ENCODE peak calls at places on chromosomes 2 and 18, in six cellular contexts. M is ovary, Q is HepG2, B is SK-N-SH, E is stomach, G is A549. L is an unnamed sample.

GRCh38 chr2:200640171-200640570 is 54.4 kb downstream of the AOX1 start:
- DNase-seq in M (no peak), Q (no peak), B (no peak), E (no peak), G (no peak), L (no peak)

GRCh38 chr2:228015741-228016140 is 144.3 kb downstream of the DAW1 start:
- DNase-seq in M (no peak), Q (no peak), B (no peak), E (no peak), G (no peak), L (no peak)

GRCh38 chr2:3154694-3155093 is 222.9 kb downstream of the EIPR1 start:
- DNase-seq in M (no peak), Q (no peak), B (no peak), E (no peak), G (no peak), L (no peak)

GRCh38 chr2:96937586-96937985 is 48.8 kb downstream of the FAM178B start:
- DNase-seq in M (no peak), Q (no peak), B (no peak), E (no peak), G (no peak), L (no peak)

GRCh38 chr2:226873826-226874225 is 38.0 kb downstream of the RHBDD1 start:
- DNase-seq in M (no peak), Q (no peak), B (no peak), E (no peak), G (no peak), L (no peak)

GRCh38 chr2:111694690-111695089 is 189.3 kb downstream of the ANAPC1 start:
- DNase-seq in M (no peak), Q (no peak), B (no peak), E (no peak), G (no peak), L (no peak)

GRCh38 chr18:51603551-51603950 is 406.1 kb upstream of the MEX3C start:
- DNase-seq in M (no peak), Q (no peak), B (no peak), E (no peak), G (no peak), L (no peak)

GRCh38 chr2:65452150-65452895 is 19.9 kb upstream of the SPRED2 start:
- DNase-seq in M (no peak), Q (no peak), B (no peak), E (no peak), G (no peak), L (no peak)

GRCh38 chr2:184685999-184686841 is 87.9 kb downstream of the ZNF804A start:
- DNase-seq in M (no peak), Q (no peak), B (no peak), E (no peak), G (no peak), L (no peak)

GRCh38 chr2:85807756-85808155 is 54.0 kb downstream of the ATOH8 start:
- DNase-seq in M (no peak), Q (no peak), B (no peak), E (no peak), G (no peak), L (no peak)

GRCh38 chr2:74481961-74482800 is 617 bp downstream of the CCDC142 start:
- DNase-seq in M (peak; percentile 56), Q (no peak), B (peak; percentile 75), E (no peak), G (no peak), L (peak; percentile 35)

GRCh38 chr2:157194844-157195243 is 62.7 kb upstream of the GALNT5 start:
- DNase-seq in M (no peak), Q (no peak), B (no peak), E (no peak), G (no peak), L (no peak)

GRCh38 chr2:132267372-132267771 is 105.6 kb upstream of the ANKRD30BL start:
- DNase-seq in M (no peak), Q (no peak), B (no peak), E (no peak), G (no peak), L (no peak)

GRCh38 chr2:128733450-128733849 is 414.8 kb upstream of the HS6ST1 start:
- DNase-seq in M (no peak), Q (no peak), B (peak; percentile 44), E (no peak), G (no peak), L (no peak)

GRCh38 chr18:48539406-48540328 is 836 bp downstream of the CTIF start:
- DNase-seq in M (peak; percentile 76), Q (no peak), B (peak; percentile 71), E (peak; percentile 32), G (peak; percentile 39), L (peak; percentile 45)

GRCh38 chr2:231939022-231939421 is 12.8 kb upstream of the NPPC start:
- DNase-seq in M (no peak), Q (no peak), B (no peak), E (no peak), G (no peak), L (no peak)
- TF ChIP-seq CTCF in M (no peak), Q (no peak), B (no peak), E (no peak), G (no peak), L (no peak)

GRCh38 chr2:206068207-206068606 is 17.8 kb downstream of the INO80D start:
- DNase-seq in M (no peak), Q (no peak), B (no peak), E (no peak), G (no peak), L (no peak)

GRCh38 chr2:206064077-206064476 is 21.9 kb downstream of the INO80D start:
- DNase-seq in M (no peak), Q (no peak), B (no peak), E (no peak), G (no peak), L (no peak)

GRCh38 chr2:206063635-206064034 is 22.3 kb downstream of the INO80D start:
- DNase-seq in M (no peak), Q (no peak), B (no peak), E (no peak), G (no peak), L (no peak)

GRCh38 chr2:206071832-206072231 is 14.1 kb downstream of the INO80D start:
- DNase-seq in M (no peak), Q (no peak), B (no peak), E (no peak), G (no peak), L (no peak)

GRCh38 chr2:206069417-206069816 is 16.6 kb downstream of the INO80D start:
- DNase-seq in M (no peak), Q (no peak), B (no peak), E (no peak), G (no peak), L (no peak)
- TF ChIP-seq EP300 in M (no peak), Q (no peak), B (no peak), E (no peak), G (no peak), L (no peak)

DNA sequence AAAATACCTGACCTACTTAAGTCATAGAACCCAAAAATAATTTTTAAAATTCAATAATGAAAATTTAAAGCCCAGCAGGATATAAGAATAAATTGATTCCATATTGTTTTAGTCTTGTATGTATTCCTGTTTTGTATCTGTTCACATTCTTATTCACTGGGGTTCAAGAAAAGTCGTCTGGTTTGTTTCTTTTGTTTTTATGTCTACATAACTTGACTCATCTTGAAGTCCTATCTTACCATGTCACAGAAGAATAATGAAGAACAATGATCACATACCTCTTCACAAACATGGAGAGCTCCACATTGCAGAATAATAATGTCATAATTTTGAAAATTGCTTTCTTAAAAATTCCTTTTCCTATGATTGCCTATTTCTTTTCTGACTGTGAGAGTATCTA is 43.4 kb upstream of the LRP1B start:
- DNase-seq in M (no peak), Q (no peak), B (no peak), E (no peak), G (no peak), L (no peak)
- H3K4me3 ChIP-seq in M (no peak overlapping the region), Q (no peak overlapping the region), B (no peak overlapping the region), E (no peak overlapping the region), G (no peak overlapping the region), L (no peak overlapping the region)

DNA sequence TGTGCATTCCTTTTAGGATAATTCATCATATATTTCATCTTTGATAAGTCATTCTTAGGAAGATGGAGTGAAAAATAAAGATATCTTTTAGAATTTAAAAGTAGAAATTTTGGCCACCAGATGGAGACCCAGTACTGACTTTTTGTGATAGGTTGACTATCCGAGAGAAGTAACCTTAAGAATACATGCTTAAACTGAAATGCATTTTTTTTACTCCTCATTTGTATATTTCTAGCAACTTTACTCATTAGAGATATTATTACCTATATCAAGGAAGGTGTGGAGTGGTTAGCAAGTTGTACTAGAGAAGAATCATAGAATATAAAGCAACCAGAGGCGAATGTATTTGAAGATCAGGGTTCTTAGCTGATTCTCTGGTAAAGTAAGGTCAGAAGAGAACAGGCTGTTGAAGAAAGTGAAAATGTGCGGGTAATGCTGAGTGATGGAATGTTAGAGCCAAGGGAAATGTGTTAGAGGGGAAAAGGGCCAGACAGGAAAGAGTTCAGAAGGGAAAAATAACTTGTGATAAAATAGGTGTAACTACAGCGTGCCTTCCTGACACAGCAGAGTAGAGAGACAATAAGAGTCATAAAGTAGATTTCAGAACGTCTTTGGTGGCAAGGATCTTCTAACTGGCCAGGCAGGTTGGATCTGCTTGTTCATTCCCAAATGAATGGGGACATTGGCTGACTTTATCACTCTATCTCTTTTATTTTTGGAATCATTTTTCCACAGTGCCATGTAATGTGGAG is 52.3 kb downstream of the TDRD15 start:
- DNase-seq in M (no peak), Q (peak; percentile 10), B (peak; percentile 40), E (no peak), G (no peak), L (no peak)
- TF ChIP-seq CTCF in M (peak; percentile 37), Q (peak; percentile 38), B (peak; percentile 40), E (no peak), G (peak; percentile 25), L (peak; percentile 31)